ENCODE peak calls at places on chromosome 3, in six cellular contexts. U, A, T, O, Q and Z are unnamed samples.

GRCh38 chr3:52521488-52521824 is 12.2 kb downstream of the NT5DC2 start:
- DNase-seq in T (no peak), A (no peak), Q (no peak), U (no peak), O (no peak), Z (no peak)

GRCh38 chr3:42658091-42658770 is 4.7 kb downstream of the ZBTB47 start:
- DNase-seq in Q (no peak), T (no peak), U (no peak), O (no peak), A (peak), Z (no peak)

GRCh38 chr3:142645236-142645793 is 49.1 kb downstream of the PLS1 start:
- DNase-seq in A (no peak), T (no peak), O (peak), Q (peak), U (no peak), Z (no peak)

GRCh38 chr3:30871720-30872119 is 22.7 kb downstream of the GADL1 start:
- DNase-seq in O (no peak), U (no peak), T (no peak), Q (no peak), A (no peak), Z (no peak)

GRCh38 chr3:53084310-53085001 is 38.6 kb upstream of the SFMBT1 start:
- DNase-seq in T (no peak), A (peak), U (no peak), O (no peak), Q (no peak), Z (peak)

GRCh38 chr3:69013256-69014021 is at the start of gene EOGT:
- DNase-seq in Q (peak), T (peak), U (peak), O (peak), A (peak), Z (peak)

GRCh38 chr3:20852712-20853111 is 666.7 kb upstream of the SGO1 start:
- DNase-seq in O (no peak), U (no peak), Q (no peak), T (no peak), A (no peak), Z (no peak)

GRCh38 chr3:82087958-82088357 is 326.5 kb upstream of the GBE1 start:
- DNase-seq in U (no peak), T (no peak), Q (peak), A (no peak), O (peak), Z (no peak)

GRCh38 chr3:101189786-101190185 is 130.6 kb downstream of the IMPG2 start:
- DNase-seq in U (no peak), A (no peak), Q (no peak), O (peak), T (no peak), Z (no peak)

GRCh38 chr3:157257101-157257500 is 97.2 kb upstream of the CCNL1 start:
- DNase-seq in T (no peak), Q (no peak), A (no peak), U (no peak), O (peak), Z (no peak)

GRCh38 chr3:132405188-132405587 is 12.1 kb upstream of the DNAJC13 start:
- DNase-seq in A (no peak), Q (no peak), T (no peak), U (no peak), O (peak), Z (no peak)

GRCh38 chr3:3560566-3561336 is 238.5 kb upstream of the LRRN1 start:
- DNase-seq in A (no peak), O (no peak), U (no peak), Q (no peak), T (no peak), Z (no peak)

GRCh38 chr3:34886443-34886842 is 752.9 kb upstream of the ARPP21 start:
- DNase-seq in U (no peak), A (no peak), O (no peak), T (no peak), Q (no peak), Z (no peak)

GRCh38 chr3:167740961-167741587 is 5.6 kb downstream of the SERPINI1 start:
- DNase-seq in U (peak), T (peak), A (no peak), Q (no peak), O (peak), Z (no peak)

GRCh38 chr3:50568947-50569749 is at the start of gene HEMK1:
- DNase-seq in O (peak), T (peak), A (peak), Q (peak), U (peak), Z (peak)

GRCh38 chr3:149658444-149659172 is 783 bp upstream of the WWTR1 start:
- DNase-seq in T (peak), Q (no peak), A (peak), O (peak), U (peak), Z (peak)

GRCh38 chr3:13301295-13301987 is 118.7 kb downstream of the NUP210 start:
- DNase-seq in A (no peak), T (no peak), O (peak), U (no peak), Q (no peak), Z (no peak)

GRCh38 chr3:43106293-43106628 is 382 bp upstream of the POMGNT2 start:
- DNase-seq in U (no peak), T (no peak), A (no peak), O (no peak), Q (no peak), Z (no peak)

GRCh38 chr3:191523099-191523498 is 62.1 kb downstream of the PYDC2 start:
- DNase-seq in A (no peak), Q (no peak), U (no peak), O (no peak), T (no peak), Z (no peak)

GRCh38 chr3:187678869-187679268 is 8.7 kb upstream of the SST start:
- DNase-seq in U (peak), O (peak), Q (peak), A (peak), T (no peak), Z (no peak)

GRCh38 chr3:190504354-190505125 is 9.3 kb upstream of the IL1RAP start:
- DNase-seq in A (no peak), Q (no peak), O (no peak), T (no peak), U (no peak), Z (no peak)

GRCh38 chr3:119350114-119350513 is 55.9 kb downstream of the ARHGAP31 start:
- DNase-seq in U (peak), O (peak), A (peak), Q (no peak), T (no peak), Z (no peak)

GRCh38 chr3:119349353-119349752 is 55.2 kb downstream of the ARHGAP31 start:
- DNase-seq in T (no peak), A (no peak), O (peak), U (peak), Q (no peak), Z (no peak)

GRCh38 chr3:119352235-119352634 is 58.1 kb downstream of the ARHGAP31 start:
- DNase-seq in T (peak), Q (no peak), O (no peak), U (no peak), A (no peak), Z (no peak)

GRCh38 chr3:119356646-119357045 is 62.5 kb downstream of the ARHGAP31 start:
- DNase-seq in O (peak), Q (no peak), U (no peak), A (no peak), T (no peak), Z (no peak)

GRCh38 chr3:119352863-119353527 is 58.8 kb downstream of the ARHGAP31 start:
- DNase-seq in A (no peak), O (peak), U (no peak), T (no peak), Q (no peak), Z (no peak)
- TF ChIP-seq CTCF in A (peak), O (peak), U (no peak), T (peak), Q (peak), Z (peak)

GRCh38 chr3:184176377-184177330 is 2.0 kb downstream of the AP2M1 start:
- DNase-seq in U (peak), T (no peak), O (peak), A (peak), Q (no peak), Z (peak)
- TF ChIP-seq CTCF in U (no peak), T (no peak), O (no peak), A (no peak), Q (no peak), Z (no peak)

GRCh38 chr3:8484409-8485140 is 17.0 kb upstream of the LMCD1 start:
- DNase-seq in A (no peak), Q (no peak), T (no peak), O (no peak), U (no peak), Z (no peak)

GRCh38 chr3:8482263-8482662 is 19.4 kb upstream of the LMCD1 start:
- DNase-seq in U (no peak), O (peak), T (no peak), Q (no peak), A (no peak), Z (no peak)

GRCh38 chr3:8482960-8483665 is 18.5 kb upstream of the LMCD1 start:
- DNase-seq in Q (no peak), T (no peak), U (no peak), A (peak), O (peak), Z (peak)

GRCh38 chr3:8480699-8481098 is 20.9 kb upstream of the LMCD1 start:
- DNase-seq in U (no peak), A (no peak), T (no peak), Q (no peak), O (no peak), Z (no peak)

DNA sequence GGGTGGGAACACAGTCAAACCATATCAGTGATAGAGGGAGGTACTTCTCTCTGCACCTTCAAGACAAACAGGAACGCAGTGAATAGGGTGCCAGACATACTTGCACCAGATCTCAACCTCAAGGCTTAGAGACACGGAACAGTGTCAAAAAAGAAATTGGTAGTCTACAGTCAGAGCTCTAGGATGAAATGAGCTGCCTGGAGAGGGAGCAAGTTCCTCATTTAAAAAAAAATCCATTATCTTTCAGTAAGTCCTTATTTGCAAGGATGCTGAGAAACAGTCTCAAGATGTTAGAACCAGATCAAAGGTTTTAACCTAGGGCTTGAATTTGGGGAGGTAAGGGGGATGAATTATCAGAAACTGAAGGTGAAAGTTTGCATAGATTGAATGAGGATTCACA is 20.2 kb upstream of the LMCD1 start:
- DNase-seq in O (peak), Q (no peak), U (no peak), T (no peak), A (no peak), Z (no peak)
- TF ChIP-seq CTCF in O (peak), Q (no peak), U (no peak), T (no peak), A (peak), Z (peak)

DNA sequence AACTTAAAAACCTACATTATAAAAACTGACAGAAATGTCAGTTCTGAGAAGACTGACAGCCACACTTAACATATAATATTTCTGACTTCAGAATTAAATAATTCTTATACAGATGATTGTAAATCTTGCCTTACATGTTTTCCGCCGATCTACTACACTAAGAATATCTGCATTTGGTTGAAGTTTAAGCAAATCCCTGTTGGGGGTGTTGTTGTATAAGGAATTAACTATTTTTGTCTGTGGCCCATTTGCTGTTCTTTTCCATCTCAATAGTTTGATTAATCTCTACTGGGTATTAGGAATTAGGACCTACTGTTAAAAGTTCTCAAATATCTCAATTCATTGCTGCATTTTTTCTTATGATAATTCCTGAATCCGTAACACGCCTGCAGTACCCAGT is 838.3 kb upstream of the ROBO1 start:
- DNase-seq in O (no peak), Q (no peak), T (no peak), A (no peak), U (no peak), Z (no peak)
- TF ChIP-seq CTCF in O (no peak), Q (no peak), T (no peak), A (no peak), U (no peak), Z (no peak)

DNA sequence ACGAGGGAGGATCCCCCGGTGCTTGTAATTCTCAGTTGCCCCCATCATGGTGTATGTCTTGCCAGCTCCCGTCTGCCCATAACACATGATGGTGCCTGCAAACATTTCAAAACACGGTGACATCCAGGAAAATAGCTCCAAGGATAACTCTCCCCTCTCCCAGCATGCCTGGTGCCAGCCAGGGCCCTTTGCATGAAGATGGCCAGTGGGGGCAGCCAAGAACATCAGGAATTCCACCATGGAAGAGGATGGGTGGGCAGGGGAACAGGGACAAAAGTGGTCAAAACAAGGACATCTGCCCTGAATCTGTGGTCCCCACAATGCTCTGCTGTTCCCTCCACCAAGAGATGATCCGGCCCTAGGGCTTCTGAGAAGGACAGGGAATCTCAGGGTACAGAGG is 9.0 kb downstream of the KIF9 start:
- DNase-seq in T (no peak), A (no peak), Q (no peak), U (no peak), O (no peak), Z (no peak)
- TF ChIP-seq CTCF in T (no peak), A (no peak), Q (no peak), U (no peak), O (no peak), Z (no peak)